ENCODE peak calls at places on chromosome 6, in seven cellular contexts. K is memory B cell; P is NCI-H748 treated with DMSO at 0.1 percent for 48 hours; S is HTR-8/SVneo; Y is activated CD4-positive, alpha-beta T cell treated with anti-CD3 and anti-CD28 coated beads for 24 hours; Q is foreskin fibroblast; H is H54. A is an unnamed sample.

GRCh38 chr6:134534708-134535149 is 216.8 kb upstream of the SGK1 start:
- DNase-seq in S (no peak), K (no peak), P (no peak), Y (no peak), H (no peak), Q (peak), A (no peak)

GRCh38 chr6:3144571-3144970 is 12.8 kb downstream of the TUBB2A start:
- DNase-seq in Q (no peak), H (no peak), Y (no peak), S (no peak), P (no peak), K (no peak), A (no peak)

GRCh38 chr6:125806813-125807212 is 16.1 kb downstream of the NCOA7 start:
- DNase-seq in Q (no peak), P (no peak), H (no peak), K (no peak), S (no peak), Y (no peak), A (no peak)

GRCh38 chr6:167077241-167077932 is 45.5 kb upstream of the CCR6 start:
- DNase-seq in Y (no peak), Q (no peak), K (no peak), S (no peak), P (no peak), H (no peak), A (no peak)

GRCh38 chr6:15504040-15504491 is 158.8 kb downstream of the DTNBP1 start:
- DNase-seq in K (no peak), P (no peak), S (no peak), Y (no peak), H (no peak), Q (no peak), A (no peak)

GRCh38 chr6:6596529-6596928 is 8.0 kb downstream of the LY86 start:
- DNase-seq in S (no peak), P (no peak), Y (no peak), K (no peak), Q (no peak), H (no peak), A (no peak)

GRCh38 chr6:89596484-89596883 is 42.1 kb downstream of the LYRM2 start:
- DNase-seq in H (no peak), Y (no peak), S (no peak), P (no peak), K (no peak), Q (no peak), A (no peak)

GRCh38 chr6:13044390-13044789 is 283.9 kb downstream of the TBC1D7 start:
- DNase-seq in Y (no peak), K (no peak), P (no peak), H (peak), S (no peak), Q (no peak), A (peak)

GRCh38 chr6:157276731-157277130 is 46.6 kb downstream of the TMEM242 start:
- DNase-seq in K (no peak), Q (no peak), S (no peak), H (no peak), P (no peak), Y (no peak), A (no peak)

A was measured in HS-27A.